ENCODE peak calls at places on chromosomes 2 and 18, in seven cellular contexts. H is H9, N is sigmoid colon, V is RWPE1, X is endodermal cell, P is fibroblast of pulmonary artery, W is fibroblast of the aortic adventitia. Q is an unnamed sample.

GRCh38 chr18:10234912-10235439 is 219.5 kb upstream of the APCDD1 start:
- DNase-seq in H (no peak), N (no peak), V (peak), X (no peak), P (peak), W (peak), Q (peak)

GRCh38 chr2:235689427-235689853 is 195.6 kb downstream of the AGAP1 start:
- DNase-seq in H (no peak), N (peak), V (no peak), X (no peak), P (no peak), W (no peak), Q (no peak)

GRCh38 chr2:73736855-73737779 is at the start of gene TPRKB:
- DNase-seq in H (peak), N (peak), V (peak), X (peak), P (peak), W (peak), Q (peak)

GRCh38 chr2:69762513-69763494 is 20.9 kb downstream of the ANXA4 start:
- DNase-seq in H (no peak), N (no peak), V (no peak), X (no peak), P (no peak), W (peak), Q (no peak)

GRCh38 chr2:21006423-21007128 is 37.3 kb downstream of the APOB start:
- DNase-seq in H (no peak), N (no peak), V (no peak), X (no peak), P (no peak), W (no peak), Q (no peak)

GRCh38 chr2:176325732-176326131 is 56.5 kb downstream of the MTX2 start:
- DNase-seq in H (peak), N (no peak), V (no peak), X (peak), P (no peak), W (no peak), Q (no peak)

GRCh38 chr2:224032283-224032682 is 6.8 kb downstream of the SERPINE2 start:
- DNase-seq in H (no peak), N (no peak), V (no peak), X (no peak), P (no peak), W (no peak), Q (no peak)

GRCh38 chr2:237909801-237910475 is 50.5 kb downstream of the RAMP1 start:
- DNase-seq in H (no peak), N (peak), V (no peak), X (no peak), P (no peak), W (no peak), Q (no peak)

GRCh38 chr2:190407246-190407661 is 901 bp upstream of the MFSD6 start:
- DNase-seq in H (peak), N (no peak), V (no peak), X (peak), P (no peak), W (no peak), Q (no peak)

GRCh38 chr18:8373486-8373885 is 235.8 kb upstream of the RAB12 start:
- DNase-seq in H (no peak), N (no peak), V (peak), X (no peak), P (no peak), W (peak), Q (peak)

GRCh38 chr2:203818656-203819055 is 48.9 kb upstream of the CTLA4 start:
- DNase-seq in H (no peak), N (no peak), V (no peak), X (no peak), P (no peak), W (no peak), Q (no peak)

GRCh38 chr2:216700088-216700567 is 4.8 kb upstream of the IGFBP5 start:
- DNase-seq in H (no peak), N (peak), V (no peak), X (no peak), P (no peak), W (no peak), Q (no peak)

GRCh38 chr2:81645750-81646301 is 1341.3 kb upstream of the LRRTM1 start:
- DNase-seq in H (no peak), N (no peak), V (no peak), X (no peak), P (no peak), W (no peak), Q (no peak)
- TF ChIP-seq CTCF in H (no peak), N (no peak), V (no peak), X (no peak), P (no peak), W (no peak), Q (no peak)

GRCh38 chr2:7510353-7510752 is 593.1 kb downstream of the RNF144A start:
- DNase-seq in H (no peak), N (no peak), V (no peak), X (no peak), P (no peak), W (peak), Q (no peak)

GRCh38 chr2:7517122-7517487 is 599.9 kb downstream of the RNF144A start:
- DNase-seq in H (no peak), N (no peak), V (no peak), X (no peak), P (peak), W (no peak), Q (no peak)

GRCh38 chr2:7515327-7515726 is 598.1 kb downstream of the RNF144A start:
- DNase-seq in H (no peak), N (no peak), V (no peak), X (no peak), P (no peak), W (no peak), Q (no peak)

GRCh38 chr2:7516447-7517121 is 599.4 kb downstream of the RNF144A start:
- DNase-seq in H (no peak), N (no peak), V (no peak), X (no peak), P (no peak), W (no peak), Q (no peak)

GRCh38 chr2:7513834-7514233 is 596.6 kb downstream of the RNF144A start:
- DNase-seq in H (no peak), N (no peak), V (no peak), X (no peak), P (no peak), W (no peak), Q (no peak)
- TF ChIP-seq CTCF in H (no peak), N (no peak), V (no peak), X (no peak), P (no peak), W (no peak), Q (no peak)

DNA sequence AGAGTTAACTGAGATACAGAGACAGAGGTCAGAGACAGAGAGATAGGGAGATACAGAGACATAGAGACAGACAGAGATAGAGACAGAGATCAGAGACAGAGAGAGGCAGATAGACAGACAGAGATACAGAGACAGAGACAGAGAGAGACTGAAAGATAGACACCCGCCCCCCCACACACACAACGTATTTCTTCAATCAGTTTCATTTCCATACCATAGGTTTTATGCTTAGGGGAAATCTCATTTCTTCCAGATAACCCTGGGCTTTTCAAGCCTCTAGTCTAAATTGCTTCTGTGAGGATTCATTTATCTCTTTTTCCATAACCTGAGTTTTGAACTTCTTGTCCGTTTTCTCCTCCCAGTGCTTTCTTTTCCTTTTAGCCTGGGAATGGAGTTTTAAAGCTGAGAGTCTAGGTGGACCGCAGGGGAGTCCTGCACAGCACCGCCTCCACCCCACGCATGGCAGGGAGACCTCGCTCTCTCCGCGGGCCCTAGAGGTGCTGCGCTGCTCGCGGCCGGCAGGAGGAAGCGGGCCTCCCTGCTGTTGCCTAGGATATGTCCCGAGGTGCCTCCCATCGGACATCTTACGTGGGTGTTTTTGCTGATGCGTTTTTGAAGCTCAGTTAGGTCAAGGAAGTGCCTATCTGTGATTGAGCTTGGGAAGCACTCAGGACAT is 94.7 kb downstream of the CD8B2 start:
- DNase-seq in H (peak), N (peak), V (peak), X (peak), P (peak), W (peak), Q (peak)
- TF ChIP-seq CTCF in H (no peak), N (no peak), V (no peak), X (no peak), P (peak), W (peak), Q (no peak)

GRCh38 chr2:79512442-79513401 is at the start of gene CTNNA2:
- DNase-seq in H (peak), N (no peak), V (peak), X (peak), P (peak), W (peak), Q (no peak)
- TF ChIP-seq CTCF in H (peak), N (no peak), V (peak), X (peak), P (no peak), W (no peak), Q (no peak)

GRCh38 chr2:65129613-65130439 is at the start of gene RAB1A:
- DNase-seq in H (peak), N (peak), V (peak), X (peak), P (peak), W (peak), Q (peak)
- TF ChIP-seq CTCF in H (peak), N (peak), V (peak), X (peak), P (peak), W (peak), Q (peak)